ENCODE peak calls at places on chromosomes 16 and 17, in eight cellular contexts. Z is GM06990; O is AG09309; I is CD8-positive, alpha-beta memory T cell; D is IMR-90; K is effector memory CD4-positive, alpha-beta T cell; G is CD8-positive, alpha-beta T cell; N is stomach. P is an unnamed sample.

GRCh38 chr17:39152134-39152884 is 872 bp upstream of the PLXDC1 start:
- DNase-seq in I (peak; percentile 7), N (no peak), G (peak; percentile 65), O (no peak), D (no peak), Z (no peak), K (no peak), P (no peak)

GRCh38 chr16:4701791-4702465 is 8.6 kb downstream of the NUDT16L1 start:
- DNase-seq in G (no peak), D (no peak), N (no peak), K (no peak), O (no peak), Z (no peak), I (no peak), P (no peak)

GRCh38 chr17:45848405-45848804 is 3.7 kb downstream of the SPPL2C start:
- DNase-seq in N (no peak), I (no peak), Z (no peak), K (no peak), O (no peak), D (no peak), G (no peak), P (no peak)

GRCh38 chr16:15854061-15854460 is 2.8 kb downstream of the MYH11 start:
- DNase-seq in D (no peak), Z (no peak), N (no peak), I (no peak), G (no peak), O (no peak), K (no peak), P (no peak)

GRCh38 chr17:29590261-29590978 is 972 bp upstream of the GIT1 start:
- DNase-seq in I (no peak), Z (peak; percentile 72), D (peak; percentile 58), N (no peak), O (no peak), G (no peak), K (no peak), P (no peak)

GRCh38 chr16:866252-866651 is 65.7 kb upstream of the GNG13 start:
- DNase-seq in N (no peak), Z (no peak), D (no peak), O (no peak), I (no peak), K (no peak), G (no peak), P (no peak)

GRCh38 chr16:62213763-62214162 is 177.5 kb upstream of the CDH8 start:
- DNase-seq in N (no peak), G (no peak), Z (no peak), K (no peak), O (no peak), D (no peak), I (no peak), P (no peak)

GRCh38 chr17:59427425-59427921 is 96.0 kb downstream of the YPEL2 start:
- DNase-seq in O (no peak), Z (no peak), D (peak; percentile 45), K (no peak), I (no peak), N (no peak), G (no peak), P (no peak)

GRCh38 chr16:88639231-88640038 is 1.1 kb downstream of the IL17C start:
- DNase-seq in N (peak; percentile 76), O (no peak), G (no peak), K (no peak), Z (peak; percentile 46), D (no peak), I (no peak), P (no peak)

GRCh38 chr17:27994586-27994985 is 47.9 kb upstream of the NLK start:
- DNase-seq in Z (no peak), K (no peak), G (no peak), O (no peak), I (no peak), N (no peak), D (no peak), P (no peak)

GRCh38 chr17:57861737-57862409 is 12.0 kb upstream of the MRPS23 start:
- DNase-seq in K (no peak), Z (no peak), D (no peak), G (no peak), O (no peak), I (no peak), N (peak; percentile 70), P (no peak)

GRCh38 chr17:42578282-42578869 is 847 bp upstream of the PSMC3IP start:
- DNase-seq in D (peak; percentile 70), I (peak; percentile 55), K (peak; percentile 49), O (no peak), N (peak; percentile 79), Z (peak; percentile 79), G (peak; percentile 71), P (peak; percentile 91)

GRCh38 chr17:3944485-3945388 is 19.5 kb downstream of the ATP2A3 start:
- DNase-seq in K (peak; percentile 31), Z (no peak), O (no peak), G (peak; percentile 56), D (peak; percentile 26), N (peak; percentile 66), I (peak; percentile 42), P (no peak)

GRCh38 chr16:57528499-57529323 is 7.7 kb downstream of the CCDC102A start:
- DNase-seq in K (no peak), N (peak; percentile 71), Z (no peak), D (no peak), G (no peak), I (no peak), O (no peak), P (no peak)

GRCh38 chr17:4502466-4503154 is 3.9 kb downstream of the SPNS2 start:
- DNase-seq in I (no peak), G (no peak), K (no peak), D (no peak), N (no peak), Z (no peak), O (no peak), P (no peak)

GRCh38 chr17:80952291-80952690 is 39.4 kb upstream of the CHMP6 start:
- DNase-seq in O (no peak), N (no peak), K (no peak), Z (no peak), G (no peak), I (no peak), D (no peak), P (no peak)

GRCh38 chr17:80749611-80750010 is 205.0 kb downstream of the RPTOR start:
- DNase-seq in Z (no peak), G (peak; percentile 32), I (no peak), N (no peak), O (no peak), D (no peak), K (no peak), P (no peak)

GRCh38 chr17:7293821-7294613 is 422 bp downstream of the YBX2 start:
- DNase-seq in K (peak; percentile 30), Z (no peak), O (no peak), I (peak; percentile 36), D (no peak), G (no peak), N (peak; percentile 61), P (no peak)
- H3K4me3 ChIP-seq in K (peak overlapping the region; percentile 17), Z (no peak overlapping the region), O (no peak overlapping the region), I (peak overlapping the region; percentile 15), D (no peak overlapping the region), G (peak overlapping the region; percentile 33), N (peak overlapping the region; percentile 50), P (no peak overlapping the region)

GRCh38 chr17:73901661-73902415 is 257.6 kb upstream of the SDK2 start:
- DNase-seq in Z (no peak), I (no peak), G (peak; percentile 60), N (peak; percentile 65), O (no peak), K (no peak), D (no peak), P (no peak)
- H3K4me3 ChIP-seq in Z (no peak overlapping the region), I (peak overlapping the region; percentile 37), G (peak overlapping the region; percentile 31), N (peak overlapping the region; percentile 38), O (no peak overlapping the region), K (peak overlapping the region; percentile 52), D (no peak overlapping the region), P (no peak overlapping the region)

GRCh38 chr17:49360796-49361128 is 1.3 kb downstream of the ZNF652 start:
- DNase-seq in N (no peak), I (no peak), G (no peak), O (no peak), Z (no peak), K (no peak), D (peak; percentile 21), P (no peak)

GRCh38 chr17:49359990-49360795 is 1.9 kb downstream of the ZNF652 start:
- DNase-seq in K (no peak), N (no peak), D (no peak), O (no peak), Z (no peak), I (no peak), G (no peak), P (no peak)

GRCh38 chr17:49356320-49356719 is 5.7 kb downstream of the ZNF652 start:
- DNase-seq in K (no peak), Z (no peak), G (no peak), I (no peak), N (no peak), O (no peak), D (no peak), P (no peak)

GRCh38 chr17:49357516-49357915 is 4.5 kb downstream of the ZNF652 start:
- DNase-seq in G (no peak), O (no peak), I (no peak), K (no peak), D (no peak), N (no peak), Z (no peak), P (no peak)

GRCh38 chr17:49358638-49359247 is 3.3 kb downstream of the ZNF652 start:
- DNase-seq in N (no peak), G (no peak), I (no peak), O (no peak), K (no peak), D (no peak), Z (peak; percentile 24), P (peak; percentile 66)
- H3K4me3 ChIP-seq in N (peak overlapping the region; percentile 89), G (peak overlapping the region; percentile 33), I (peak overlapping the region; percentile 42), O (no peak overlapping the region), K (peak overlapping the region; percentile 5), D (no peak overlapping the region), Z (peak overlapping the region; percentile 27), P (no peak overlapping the region)

GRCh38 chr16:85777583-85778310 is 21.6 kb downstream of the EMC8 start:
- DNase-seq in G (no peak), I (no peak), D (peak; percentile 58), Z (no peak), N (no peak), O (no peak), K (no peak), P (no peak)
- H3K4me3 ChIP-seq in G (no peak overlapping the region), I (no peak overlapping the region), D (no peak overlapping the region), Z (no peak overlapping the region), N (no peak overlapping the region), O (no peak overlapping the region), K (no peak overlapping the region), P (no peak overlapping the region)

P was measured in GM12864.